ENCODE peak calls at places on chromosomes 13 and 19, in four cellular contexts. B is neural progenitor cell, K is cardiac muscle cell, S is AG04449. P is an unnamed sample.

GRCh38 chr19:33740811-33741396 is 55.8 kb upstream of the KCTD15 start:
- DNase-seq in B (peak), K (peak), S (no peak), P (no peak)

GRCh38 chr13:107956889-107957288 is 258.4 kb downstream of the LIG4 start:
- DNase-seq in B (no peak), K (no peak), S (no peak), P (no peak)

GRCh38 chr13:110345701-110346100 is 38.6 kb downstream of the COL4A2 start:
- DNase-seq in B (no peak), K (no peak), S (no peak), P (no peak)

GRCh38 chr13:108816381-108816780 is 187.0 kb downstream of the MYO16 start:
- DNase-seq in B (no peak), K (no peak), S (no peak), P (peak)

GRCh38 chr19:7917292-7918061 is 2.7 kb upstream of the SNAPC2 start:
- DNase-seq in B (peak), K (peak), S (no peak), P (no peak)

GRCh38 chr19:771332-771785 is 20.4 kb downstream of the MISP start:
- DNase-seq in B (peak), K (peak), S (no peak), P (no peak)

GRCh38 chr13:70798385-70798784 is 690.1 kb upstream of the KLHL1 start:
- DNase-seq in B (no peak), K (no peak), S (no peak), P (no peak)

GRCh38 chr19:6811906-6812305 is 39.4 kb downstream of the VAV1 start:
- DNase-seq in B (no peak), K (no peak), S (no peak), P (no peak)

DNA sequence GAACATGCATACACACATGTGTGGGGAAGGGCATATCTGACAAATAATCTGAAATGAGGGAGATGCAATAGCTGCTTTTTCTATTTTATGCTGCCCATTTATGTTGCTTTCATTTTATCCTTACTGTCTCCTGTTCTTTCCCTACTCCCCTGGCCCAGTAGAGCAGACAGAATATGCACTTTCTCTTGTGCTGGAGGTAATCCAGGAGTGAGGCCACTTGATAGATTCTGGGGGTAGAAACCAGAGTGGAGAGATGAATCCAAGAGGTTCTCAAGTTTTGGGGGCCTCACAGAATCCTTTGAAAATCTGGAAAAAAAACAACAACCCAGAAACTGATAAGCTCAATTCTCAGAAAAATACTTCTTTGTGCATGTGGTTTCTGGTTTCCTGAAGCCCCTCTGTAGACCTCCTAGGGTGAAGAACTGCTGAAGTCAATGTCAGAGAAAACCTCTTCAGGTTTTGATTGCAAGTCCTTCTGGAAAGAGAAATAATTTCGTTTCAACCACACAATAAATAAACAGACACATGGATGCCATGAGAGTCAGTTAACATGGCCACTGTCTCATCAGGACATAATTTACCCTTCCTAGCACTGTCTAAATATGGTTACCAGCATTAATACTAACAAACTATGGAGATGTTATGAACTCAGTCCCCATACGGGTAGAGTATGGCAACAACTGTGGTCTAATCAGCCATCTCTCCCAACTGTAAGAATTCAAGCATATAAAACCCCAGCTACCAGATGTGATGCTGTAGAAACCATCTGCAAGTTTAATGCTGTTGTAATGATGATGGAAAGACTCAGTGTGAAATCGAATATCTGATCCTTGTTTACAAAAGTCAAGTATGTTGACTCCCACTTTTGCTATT is 355.6 kb downstream of the SLC7A1 start:
- DNase-seq in B (no peak), K (no peak), S (no peak), P (no peak)
- H3K4me3 ChIP-seq in B (no peak), K (no peak), S (no peak), P (no peak)

DNA sequence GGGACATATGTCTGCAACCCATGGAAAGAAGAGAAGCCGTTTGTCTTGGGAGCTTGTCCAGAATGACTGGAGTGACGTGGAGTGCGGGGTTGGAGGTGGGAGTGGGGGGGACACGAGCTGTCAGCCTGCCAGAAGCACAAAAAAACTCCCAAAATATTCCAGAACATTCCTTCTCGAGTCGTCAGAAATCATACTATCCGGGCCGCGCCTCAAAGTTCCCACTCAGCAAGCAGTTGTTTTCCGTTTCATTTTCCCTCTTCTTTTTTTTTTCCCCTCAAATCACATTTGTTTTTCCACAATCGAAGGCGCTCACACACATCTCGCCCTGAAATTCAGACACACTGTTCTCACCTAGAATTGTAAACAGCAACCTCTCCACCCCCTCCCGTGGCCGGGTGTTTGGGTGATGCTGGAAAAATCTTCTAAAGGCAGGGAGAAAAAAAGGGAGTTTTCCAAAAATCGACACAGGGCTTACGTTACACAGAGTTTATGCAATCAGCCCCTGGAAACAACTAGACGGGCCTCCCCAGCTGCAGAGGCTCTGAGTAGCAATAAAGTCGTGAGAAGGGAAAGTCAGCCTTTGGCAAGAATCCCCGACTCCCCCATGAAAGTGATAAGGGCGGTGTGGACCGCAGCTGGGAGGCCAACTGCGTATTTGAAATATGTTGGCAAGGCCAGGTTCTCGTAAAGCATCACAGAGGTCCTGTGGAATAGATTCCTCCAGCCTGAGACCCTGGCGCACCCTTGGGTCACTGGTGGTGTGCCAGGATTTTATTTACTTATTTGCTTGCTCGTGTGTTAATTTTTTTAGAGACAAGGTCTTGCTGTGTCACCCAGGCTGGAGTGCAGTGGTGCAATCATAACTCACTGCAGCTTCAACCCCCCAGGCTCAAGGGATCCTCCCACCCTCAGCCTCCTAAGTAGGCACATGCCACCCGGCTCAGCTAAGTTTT is 31.2 kb upstream of the KLF2 start:
- DNase-seq in B (no peak), K (no peak), S (peak), P (no peak)
- H3K4me3 ChIP-seq in B (no peak), K (no peak), S (peak), P (peak)

GRCh38 chr13:36432106-36432544 is at the start of gene CCNA1:
- DNase-seq in B (peak), K (peak), S (no peak), P (no peak)
- H3K4me3 ChIP-seq in B (peak), K (peak), S (peak), P (peak)

DNA sequence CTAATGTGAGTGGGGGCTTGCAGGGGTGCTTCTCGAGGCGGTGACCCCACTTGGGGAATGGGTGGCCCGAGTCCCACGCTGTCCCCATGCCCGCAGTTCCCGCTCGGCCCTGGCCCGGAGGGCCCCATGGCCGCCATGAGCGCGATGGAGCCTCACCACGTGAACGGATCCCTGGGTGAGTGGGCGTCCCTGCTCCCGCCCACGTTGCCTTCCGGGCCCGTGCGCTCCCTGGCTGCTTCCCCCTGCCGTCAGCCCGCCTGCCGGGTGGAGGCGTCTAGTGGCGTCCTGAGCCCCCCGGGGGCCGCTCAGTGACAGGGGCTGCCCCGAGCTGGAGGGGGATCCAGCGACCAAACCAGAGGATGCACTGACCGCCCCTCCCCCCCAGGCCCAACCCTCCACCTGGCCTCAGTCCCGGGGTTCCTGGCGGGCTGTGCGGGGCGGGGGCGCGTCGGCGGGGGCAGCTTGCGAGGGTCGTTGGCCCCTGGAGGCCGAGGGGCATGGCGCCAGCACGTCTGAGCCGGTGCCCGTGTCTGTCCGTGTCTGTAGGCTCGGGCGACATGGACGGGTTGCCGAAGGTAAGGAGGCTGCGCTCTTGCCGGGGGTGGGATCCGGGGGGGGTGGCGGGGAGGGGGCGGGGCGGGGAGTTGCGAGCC is 4.8 kb downstream of the ISYNA1 start:
- DNase-seq in B (peak), K (no peak), S (no peak), P (no peak)
- H3K4me3 ChIP-seq in B (peak), K (peak), S (peak), P (peak)

GRCh38 chr19:43784251-43784980 is 3.6 kb upstream of the KCNN4 start:
- DNase-seq in B (no peak), K (no peak), S (peak), P (peak)
- H3K4me3 ChIP-seq in B (no peak), K (no peak), S (no peak), P (no peak)